ENCODE peak calls at places on chromosome 4, in four cellular contexts. O, P, B and C are unnamed samples.

GRCh38 chr4:40749717-40750460 is at the start of gene NSUN7:
- DNase-seq in O (no peak), P (no peak), B (peak; percentile 91), C (peak; percentile 95)

GRCh38 chr4:76457885-76458284 is 22.9 kb downstream of the SHROOM3 start:
- DNase-seq in O (no peak), P (no peak), B (no peak), C (no peak)

GRCh38 chr4:19945979-19946380 is 305.7 kb upstream of the SLIT2 start:
- DNase-seq in O (no peak), P (no peak), B (no peak), C (no peak)

GRCh38 chr4:156815717-156816319 is 155.8 kb downstream of the PDGFC start:
- DNase-seq in O (no peak), P (no peak), B (no peak), C (no peak)

GRCh38 chr4:6134612-6135220 is 65.6 kb downstream of the JAKMIP1 start:
- DNase-seq in O (peak; percentile 19), P (peak; percentile 48), B (no peak), C (no peak)

GRCh38 chr4:14856076-14856926 is 146.0 kb upstream of the CPEB2 start:
- DNase-seq in O (peak; percentile 73), P (peak; percentile 4), B (no peak), C (no peak)

GRCh38 chr4:37066149-37066548 is 178.4 kb upstream of the NWD2 start:
- DNase-seq in O (no peak), P (no peak), B (no peak), C (no peak)

GRCh38 chr4:10034612-10035104 is 13.4 kb upstream of the SLC2A9 start:
- DNase-seq in O (no peak), P (no peak), B (no peak), C (no peak)

GRCh38 chr4:150976478-150977118 is 38.5 kb downstream of the LRBA start:
- DNase-seq in O (peak; percentile 25), P (peak; percentile 53), B (no peak), C (no peak)

GRCh38 chr4:127505203-127505602 is 127.6 kb upstream of the INTU start:
- DNase-seq in O (no peak), P (no peak), B (peak; percentile 4), C (no peak)

GRCh38 chr4:1792832-1793495 is at the start of gene FGFR3:
- DNase-seq in O (peak; percentile 98), P (peak; percentile 48), B (peak; percentile 99), C (peak; percentile 78)

GRCh38 chr4:875818-876423 is 50.0 kb upstream of the CPLX1 start:
- DNase-seq in O (no peak), P (peak; percentile 29), B (no peak), C (no peak)

GRCh38 chr4:65340382-65341109 is 329.7 kb downstream of the EPHA5 start:
- DNase-seq in O (no peak), P (no peak), B (no peak), C (no peak)

GRCh38 chr4:46404961-46405360 is 15.0 kb upstream of the GABRA2 start:
- DNase-seq in O (no peak), P (peak; percentile 10), B (no peak), C (peak; percentile 55)

GRCh38 chr4:118032691-118033090 is 1.6 kb upstream of the NDST3 start:
- DNase-seq in O (no peak), P (no peak), B (peak; percentile 11), C (peak; percentile 12)

GRCh38 chr4:112099701-112100289 is 45.5 kb upstream of the FAM241A start:
- DNase-seq in O (peak; percentile 35), P (peak; percentile 57), B (peak; percentile 52), C (no peak)

GRCh38 chr4:1533501-1534064 is 127.3 kb upstream of the NKX1-1 start:
- DNase-seq in O (no peak), P (no peak), B (no peak), C (no peak)

GRCh38 chr4:20916106-20916505 is 215.8 kb downstream of the PACRGL start:
- DNase-seq in O (no peak), P (no peak), B (no peak), C (no peak)

GRCh38 chr4:90174622-90175023 is 47.4 kb downstream of the CCSER1 start:
- DNase-seq in O (no peak), P (no peak), B (no peak), C (no peak)

GRCh38 chr4:4254666-4255065 is 6.6 kb upstream of the TMEM128 start:
- DNase-seq in O (no peak), P (peak; percentile 34), B (no peak), C (no peak)

GRCh38 chr4:59629348-59629747 is 1570.8 kb upstream of the ADGRL3 start:
- DNase-seq in O (no peak), P (no peak), B (no peak), C (no peak)

GRCh38 chr4:94546949-94547348 is 95.2 kb downstream of the PDLIM5 start:
- DNase-seq in O (no peak), P (no peak), B (no peak), C (no peak)

GRCh38 chr4:100042235-100042634 is 92.2 kb upstream of the H2AZ1 start:
- DNase-seq in O (no peak), P (no peak), B (no peak), C (no peak)

GRCh38 chr4:156495109-156495508 is 476.5 kb downstream of the PDGFC start:
- DNase-seq in O (no peak), P (no peak), B (no peak), C (no peak)

GRCh38 chr4:155161357-155161756 is 47.1 kb upstream of the NPY2R start:
- DNase-seq in O (no peak), P (no peak), B (no peak), C (no peak)

GRCh38 chr4:119736559-119736958 is 108.0 kb upstream of the PDE5A start:
- DNase-seq in O (no peak), P (no peak), B (no peak), C (no peak)
- TF ChIP-seq FOXJ3 in O (no peak), P (no peak), B (no peak), C (no peak)

GRCh38 chr4:8732681-8733243 is 138.9 kb downstream of the HMX1 start:
- DNase-seq in O (no peak), P (no peak), B (no peak), C (no peak)
- TF ChIP-seq FOXJ3 in O (no peak), P (no peak), B (no peak), C (no peak)

GRCh38 chr4:174156239-174156826 is 127.1 kb downstream of the FBXO8 start:
- DNase-seq in O (peak; percentile 44), P (peak; percentile 23), B (peak; percentile 27), C (no peak)
- TF ChIP-seq FOXJ3 in O (no peak), P (no peak), B (no peak), C (no peak)

GRCh38 chr4:113471141-113471860 is 290.2 kb downstream of the CAMK2D start:
- DNase-seq in O (no peak), P (no peak), B (no peak), C (no peak)
- TF ChIP-seq FOXJ3 in O (no peak), P (no peak), B (no peak), C (no peak)

DNA sequence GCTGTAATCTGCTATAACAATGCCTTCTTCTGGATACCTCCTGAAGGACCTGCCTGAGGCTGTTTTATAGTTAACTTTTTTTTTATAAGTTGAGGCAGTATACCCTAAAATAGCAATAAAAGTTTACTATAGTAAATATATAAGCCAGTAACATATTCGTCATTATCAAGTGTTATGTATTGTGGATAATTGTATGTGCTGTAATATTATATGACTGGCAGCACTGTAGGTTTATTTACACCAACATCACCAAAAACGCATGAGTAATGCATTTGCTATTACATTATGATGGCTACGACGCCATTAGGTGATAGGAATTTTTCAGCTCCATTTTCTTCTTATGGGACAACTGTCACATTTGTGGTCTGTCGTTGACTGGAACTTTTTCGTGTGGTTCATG is 237.2 kb upstream of the PITX2 start:
- DNase-seq in O (no peak), P (no peak), B (no peak), C (no peak)
- TF ChIP-seq FOXJ3 in O (no peak), P (no peak), B (no peak), C (no peak)

DNA sequence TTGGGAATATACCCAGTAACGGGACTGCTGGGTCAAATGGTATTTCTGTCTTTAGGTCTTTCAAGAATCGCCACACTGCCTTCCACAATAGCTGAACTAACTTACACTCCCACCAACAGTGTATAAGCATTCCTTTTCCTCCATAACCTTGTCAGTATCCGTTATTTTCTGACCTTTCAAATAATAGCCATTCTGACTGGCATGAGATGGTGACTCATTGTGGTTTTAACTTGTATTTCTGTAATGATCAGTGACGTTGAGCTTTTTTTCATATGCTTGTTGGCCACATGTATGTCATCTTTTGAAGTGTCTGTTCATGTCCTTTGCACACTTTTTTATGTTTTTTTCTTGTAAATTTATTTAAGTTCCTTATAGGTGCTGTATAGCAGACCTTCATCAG is 81.2 kb downstream of the ADAM29 start:
- DNase-seq in O (no peak), P (no peak), B (no peak), C (no peak)
- TF ChIP-seq FOXJ3 in O (no peak), P (no peak), B (no peak), C (no peak)

GRCh38 chr4:26061248-26061986 is 147.4 kb downstream of the SMIM20 start:
- DNase-seq in O (peak; percentile 52), P (peak; percentile 6), B (peak; percentile 55), C (peak; percentile 57)

GRCh38 chr4:26065833-26066232 is 151.8 kb downstream of the SMIM20 start:
- DNase-seq in O (no peak), P (no peak), B (no peak), C (no peak)

GRCh38 chr4:26060286-26060685 is 146.3 kb downstream of the SMIM20 start:
- DNase-seq in O (no peak), P (no peak), B (no peak), C (no peak)

GRCh38 chr4:26059391-26060154 is 145.6 kb downstream of the SMIM20 start:
- DNase-seq in O (no peak), P (no peak), B (no peak), C (no peak)

GRCh38 chr4:26062221-26062620 is 148.2 kb downstream of the SMIM20 start:
- DNase-seq in O (no peak), P (no peak), B (no peak), C (no peak)
- TF ChIP-seq FOXJ3 in O (no peak), P (no peak), B (no peak), C (no peak)

GRCh38 chr4:27414867-27415266 is 554.2 kb downstream of the STIM2 start:
- DNase-seq in O (no peak), P (no peak), B (no peak), C (no peak)

GRCh38 chr4:27407616-27408015 is 547.0 kb downstream of the STIM2 start:
- DNase-seq in O (no peak), P (no peak), B (no peak), C (no peak)

DNA sequence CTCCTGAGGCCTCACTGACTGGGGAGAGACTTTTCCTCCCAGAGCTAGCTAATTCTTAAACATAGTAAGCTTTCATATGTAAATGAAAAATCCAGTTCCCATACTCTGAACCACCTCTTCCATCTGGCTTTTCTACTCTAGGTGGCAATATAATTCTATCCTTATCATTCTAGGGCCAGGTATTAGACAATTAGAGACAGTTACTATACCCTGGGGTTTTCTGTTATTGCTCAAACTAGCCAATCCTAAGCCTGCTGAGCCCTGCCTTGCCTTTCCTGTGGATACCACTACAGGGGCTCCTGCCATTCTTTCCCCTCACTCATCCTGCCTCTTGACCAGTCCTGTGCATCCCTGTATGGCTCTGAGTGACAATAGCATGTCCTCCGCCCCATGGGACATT is 552.0 kb downstream of the STIM2 start:
- DNase-seq in O (no peak), P (no peak), B (no peak), C (no peak)
- TF ChIP-seq FOXJ3 in O (no peak), P (no peak), B (no peak), C (no peak)

GRCh38 chr4:22237155-22237751 is 278.6 kb downstream of the ADGRA3 start:
- DNase-seq in O (peak; percentile 18), P (peak; percentile 15), B (peak; percentile 29), C (peak; percentile 91)
- TF ChIP-seq FOXJ3 in O (no peak), P (no peak), B (no peak), C (no peak)